ENCODE peak calls at places on chromosomes 2 and 18, in five cellular contexts. Q is activated naive CD4-positive, alpha-beta T cell; J is GM23338; K is lung; D is stimulated activated naive CD4-positive, alpha-beta T cell. M is an unnamed sample.

GRCh38 chr2:10020001-10020400 is 23.3 kb upstream of the KLF11 start:
- DNase-seq in Q (no peak), J (no peak), K (no peak), D (no peak), M (no peak)

GRCh38 chr2:15939556-15939853 is 845 bp upstream of the MYCN start:
- DNase-seq in Q (no peak), J (no peak), K (peak), D (no peak), M (peak)

GRCh38 chr2:7012141-7012809 is 95.1 kb downstream of the RNF144A start:
- DNase-seq in Q (no peak), J (no peak), K (no peak), D (no peak), M (peak)

GRCh38 chr2:133817680-133818566 is 249.7 kb upstream of the NCKAP5 start:
- DNase-seq in Q (no peak), J (no peak), K (no peak), D (no peak), M (peak)

GRCh38 chr2:61233581-61233980 is 71.6 kb downstream of the C2orf74 start:
- DNase-seq in Q (no peak), J (no peak), K (no peak), D (no peak), M (no peak)

GRCh38 chr2:203708846-203709815 is 2.7 kb downstream of the CD28 start:
- DNase-seq in Q (no peak), J (no peak), K (no peak), D (peak), M (no peak)

GRCh38 chr2:219541611-219542180 is 1.9 kb downstream of the CHPF start:
- DNase-seq in Q (peak), J (peak), K (peak), D (peak), M (peak)

GRCh38 chr2:72112421-72112820 is 35.2 kb downstream of the CYP26B1 start:
- DNase-seq in Q (no peak), J (no peak), K (no peak), D (no peak), M (peak)

GRCh38 chr2:235064980-235065379 is 113.2 kb downstream of the SH3BP4 start:
- DNase-seq in Q (no peak), J (no peak), K (no peak), D (no peak), M (no peak)

GRCh38 chr2:10773841-10774341 is 38.7 kb downstream of the PDIA6 start:
- DNase-seq in Q (no peak), J (no peak), K (no peak), D (no peak), M (no peak)

GRCh38 chr2:7620255-7620654 is 703.0 kb downstream of the RNF144A start:
- DNase-seq in Q (no peak), J (no peak), K (no peak), D (no peak), M (no peak)

GRCh38 chr2:52597361-52597760 is 1170.2 kb upstream of the CHAC2 start:
- DNase-seq in Q (no peak), J (no peak), K (no peak), D (no peak), M (peak)

GRCh38 chr2:127420039-127420864 is 2.0 kb downstream of the PROC start:
- DNase-seq in Q (no peak), J (no peak), K (no peak), D (no peak), M (no peak)

GRCh38 chr2:223654384-223654915 is 52.3 kb upstream of the SCG2 start:
- DNase-seq in Q (no peak), J (no peak), K (no peak), D (no peak), M (peak)

GRCh38 chr2:59732861-59733603 is 820.4 kb downstream of the BCL11A start:
- DNase-seq in Q (no peak), J (no peak), K (no peak), D (no peak), M (no peak)

GRCh38 chr18:35494281-35494825 is 3.4 kb downstream of the INO80C start:
- DNase-seq in Q (no peak), J (peak), K (no peak), D (no peak), M (no peak)

GRCh38 chr18:48502906-48503305 is 35.9 kb upstream of the CTIF start:
- DNase-seq in Q (no peak), J (no peak), K (no peak), D (no peak), M (no peak)

GRCh38 chr2:47618272-47618552 is 164.7 kb upstream of the MSH6 start:
- DNase-seq in Q (no peak), J (no peak), K (no peak), D (no peak), M (no peak)

GRCh38 chr18:76412818-76413565 is 82.0 kb downstream of the ZNF516 start:
- DNase-seq in Q (no peak), J (no peak), K (no peak), D (no peak), M (peak)

GRCh38 chr2:149037851-149038250 is 648 bp upstream of the LYPD6B start:
- DNase-seq in Q (no peak), J (peak), K (no peak), D (no peak), M (no peak)

GRCh38 chr18:35775887-35776286 is 194.3 kb downstream of the GALNT1 start:
- DNase-seq in Q (no peak), J (peak), K (no peak), D (no peak), M (peak)

GRCh38 chr2:24382363-24383021 is 22.2 kb upstream of the ITSN2 start:
- DNase-seq in Q (peak), J (peak), K (peak), D (peak), M (peak)

GRCh38 chr2:127080941-127081769 is 25.8 kb downstream of the BIN1 start:
- DNase-seq in Q (peak), J (no peak), K (no peak), D (peak), M (no peak)

GRCh38 chr2:204691911-204692510 is 146.7 kb downstream of the PARD3B start:
- DNase-seq in Q (no peak), J (peak), K (peak), D (peak), M (peak)

GRCh38 chr2:158746488-158746887 is 48.6 kb upstream of the DAPL1 start:
- DNase-seq in Q (no peak), J (no peak), K (no peak), D (no peak), M (no peak)

GRCh38 chr18:48220146-48220499 is 189.1 kb downstream of the ZBTB7C start:
- DNase-seq in Q (no peak), J (no peak), K (peak), D (no peak), M (no peak)

GRCh38 chr2:57855207-57855606 is 191.4 kb upstream of the VRK2 start:
- DNase-seq in Q (no peak), J (no peak), K (no peak), D (no peak), M (no peak)

GRCh38 chr18:36350839-36351474 is 53.4 kb downstream of the FHOD3 start:
- DNase-seq in Q (no peak), J (peak), K (no peak), D (no peak), M (no peak)

GRCh38 chr18:41982942-41983660 is 28.1 kb downstream of the PIK3C3 start:
- DNase-seq in Q (no peak), J (no peak), K (no peak), D (no peak), M (peak)

GRCh38 chr2:101374821-101375561 is 12.3 kb downstream of the CREG2 start:
- DNase-seq in Q (no peak), J (no peak), K (no peak), D (no peak), M (no peak)

GRCh38 chr2:130336877-130337734 is 5.6 kb upstream of the IMP4 start:
- DNase-seq in Q (no peak), J (peak), K (peak), D (no peak), M (peak)

GRCh38 chr2:202429164-202429980 is 53.2 kb downstream of the BMPR2 start:
- DNase-seq in Q (no peak), J (no peak), K (no peak), D (no peak), M (peak)

GRCh38 chr18:23629444-23629946 is 33.2 kb downstream of the ANKRD29 start:
- DNase-seq in Q (no peak), J (no peak), K (peak), D (no peak), M (no peak)

GRCh38 chr18:79634186-79634585 is 45.4 kb upstream of the CTDP1 start:
- DNase-seq in Q (no peak), J (no peak), K (no peak), D (no peak), M (no peak)

M was measured in iris pigment epithelial cell.